ENCODE peak calls at places on chromosomes 6 and 20, in six cellular contexts. N, R, V, F, O and H are unnamed samples.

GRCh38 chr6:109318328-109318876 is 63.9 kb downstream of the CD164 start:
- DNase-seq in O (peak), N (no peak), F (no peak), R (no peak), V (no peak), H (no peak)

GRCh38 chr6:113015249-113015648 is 668.1 kb downstream of the RFPL4B start:
- DNase-seq in O (no peak), F (peak), R (peak), N (no peak), V (no peak), H (peak)

GRCh38 chr6:113586966-113587699 is 270.0 kb upstream of the MARCKS start:
- DNase-seq in F (no peak), N (no peak), R (no peak), O (peak), V (no peak), H (no peak)

GRCh38 chr6:6494677-6495076 is 93.8 kb upstream of the LY86 start:
- DNase-seq in O (peak), R (no peak), F (no peak), N (no peak), V (peak), H (no peak)

GRCh38 chr6:29968130-29968529 is 25.8 kb downstream of the HLA-A start:
- DNase-seq in O (no peak), N (no peak), F (peak), R (no peak), V (no peak), H (peak)

GRCh38 chr6:12208190-12208589 is 82.0 kb upstream of the EDN1 start:
- DNase-seq in F (no peak), N (no peak), O (no peak), V (no peak), R (no peak), H (peak)

GRCh38 chr6:4583026-4583425 is 193.2 kb upstream of the CDYL start:
- DNase-seq in F (no peak), O (no peak), N (no peak), R (no peak), V (no peak), H (peak)

GRCh38 chr6:45791181-45791580 is 224.5 kb downstream of the CLIC5 start:
- DNase-seq in N (no peak), V (no peak), F (peak), R (no peak), O (no peak), H (peak)

GRCh38 chr20:19888269-19888669 is 128.9 kb upstream of the NAA20 start:
- DNase-seq in O (no peak), V (no peak), F (no peak), R (no peak), N (no peak), H (peak)

GRCh38 chr20:34538671-34539123 is 19.8 kb upstream of the MAP1LC3A start:
- DNase-seq in R (peak), V (no peak), O (no peak), F (peak), N (peak), H (peak)

GRCh38 chr20:37316116-37316774 is 26.8 kb downstream of the MANBAL start:
- DNase-seq in V (peak), N (no peak), F (peak), O (no peak), R (no peak), H (no peak)

GRCh38 chr20:50001784-50002311 is 19.1 kb downstream of the SNAI1 start:
- DNase-seq in V (no peak), N (no peak), O (no peak), R (no peak), F (no peak), H (no peak)